ENCODE peak calls at places on chromosomes 5 and 9, in six cellular contexts. A is germinal center, X is lower leg skin, B is NB4, U is amniotic epithelial cell, K is NCI-H2029 treated with DMSO at 0.1 percent for 48 hours. W is an unnamed sample.

GRCh38 chr5:29387384-29387783 is 1806.1 kb upstream of the CDH6 start:
- DNase-seq in A (no peak), X (no peak), B (no peak), U (no peak), K (no peak), W (no peak)

GRCh38 chr5:67050125-67050524 is 146.5 kb downstream of the CD180 start:
- DNase-seq in A (no peak), X (no peak), B (no peak), U (no peak), K (peak), W (no peak)

GRCh38 chr5:141664733-141665461 is 13.7 kb upstream of the FCHSD1 start:
- DNase-seq in A (peak), X (peak), B (peak), U (peak), K (peak), W (peak)

GRCh38 chr9:68913054-68913453 is 100.9 kb downstream of the PRKACG start:
- DNase-seq in A (no peak), X (no peak), B (no peak), U (no peak), K (peak), W (no peak)

GRCh38 chr5:80164799-80165198 is 91.0 kb downstream of the SERINC5 start:
- DNase-seq in A (no peak), X (peak), B (no peak), U (no peak), K (no peak), W (no peak)

GRCh38 chr9:84851935-84852585 is 182.5 kb downstream of the NTRK2 start:
- DNase-seq in A (no peak), X (no peak), B (no peak), U (peak), K (no peak), W (peak)

GRCh38 chr5:180914646-180915045 is 15.7 kb downstream of the BTNL8 start:
- DNase-seq in A (no peak), X (no peak), B (no peak), U (no peak), K (no peak), W (no peak)

GRCh38 chr5:72283358-72283757 is 36.7 kb downstream of the MRPS27 start:
- DNase-seq in A (no peak), X (no peak), B (no peak), U (peak), K (no peak), W (no peak)

GRCh38 chr9:80157561-80157983 is 585.8 kb downstream of the TLE4 start:
- DNase-seq in A (no peak), X (no peak), B (no peak), U (no peak), K (no peak), W (no peak)

GRCh38 chr5:87399720-87400119 is 13.0 kb downstream of the CCNH start:
- DNase-seq in A (no peak), X (no peak), B (peak), U (no peak), K (no peak), W (no peak)

GRCh38 chr5:87081511-87082372 is 185.9 kb upstream of the RASA1 start:
- DNase-seq in A (peak), X (no peak), B (peak), U (no peak), K (no peak), W (peak)

GRCh38 chr5:56481147-56481997 is 248.2 kb upstream of the ANKRD55 start:
- DNase-seq in A (peak), X (peak), B (peak), U (no peak), K (no peak), W (peak)

W was measured in tibial nerve.